ENCODE peak calls at places on chromosome 15, in ten cellular contexts. T is CD8-positive, alpha-beta T cell; K is GM12878; P is PC-3; D is cardiac muscle cell; F is tibial artery; R is heart left ventricle; S is mammary epithelial cell; G is heart right ventricle; J is ovary. X is an unnamed sample. For H3K4me1, the result is how much of the 10 kb centered on the place peaks cover.

GRCh38 chr15:58742424-58743160 is 6.9 kb downstream of the ADAM10 start:
- DNase-seq in S (no peak), J (no peak), R (no peak), G (no peak), K (no peak), D (peak), P (no peak), T (no peak), F (no peak), X (no peak)

GRCh38 chr15:68729789-68730201 is 90.9 kb downstream of the ANP32A start:
- DNase-seq in F (no peak), S (no peak), G (peak), P (no peak), K (no peak), D (no peak), R (peak), J (no peak), T (no peak), X (no peak)

GRCh38 chr15:50135123-50135541 is 16.1 kb upstream of the ATP8B4 start:
- DNase-seq in R (no peak), D (no peak), K (no peak), J (no peak), P (no peak), F (no peak), T (no peak), S (no peak), G (no peak), X (no peak)

GRCh38 chr15:90126022-90126421 is 23.8 kb upstream of the IDH2 start:
- DNase-seq in P (no peak), J (no peak), R (no peak), K (no peak), F (no peak), S (no peak), T (no peak), G (no peak), D (no peak), X (no peak)

GRCh38 chr15:72339777-72340177 is 19.8 kb upstream of the CELF6 start:
- DNase-seq in T (no peak), G (no peak), F (no peak), K (no peak), P (peak), R (no peak), D (no peak), S (peak), J (no peak), X (no peak)

GRCh38 chr15:91520848-91521247 is 332.7 kb upstream of the SLCO3A1 start:
- DNase-seq in J (no peak), D (no peak), K (no peak), S (no peak), F (no peak), P (no peak), G (no peak), T (no peak), R (no peak), X (no peak)

GRCh38 chr15:46213551-46213950 is 578.7 kb downstream of the SQOR start:
- DNase-seq in J (no peak), S (no peak), T (no peak), K (no peak), F (no peak), G (no peak), P (no peak), R (no peak), D (no peak), X (no peak)

GRCh38 chr15:83871808-83872559 is 218.1 kb downstream of the ADAMTSL3 start:
- DNase-seq in D (no peak), S (peak), K (peak), T (no peak), P (peak), R (no peak), F (no peak), G (no peak), J (no peak), X (no peak)

GRCh38 chr15:64092864-64093626 is 593 bp downstream of the CIAO2A start:
- DNase-seq in T (peak), P (peak), D (peak), K (no peak), J (no peak), G (peak), R (peak), F (peak), S (peak), X (no peak)

GRCh38 chr15:77160562-77161481 is 89.9 kb upstream of the TSPAN3 start:
- DNase-seq in D (no peak), R (no peak), P (peak), K (no peak), J (no peak), S (peak), G (no peak), F (no peak), T (no peak), X (no peak)

GRCh38 chr15:35654334-35654733 is 108.4 kb upstream of the DPH6 start:
- DNase-seq in G (no peak), T (no peak), K (no peak), P (no peak), F (no peak), S (no peak), R (no peak), D (no peak), J (no peak), X (no peak)

GRCh38 chr15:80231371-80231770 is 20.6 kb downstream of the CTXND1 start:
- DNase-seq in S (no peak), T (no peak), R (no peak), D (no peak), P (no peak), G (no peak), J (no peak), K (no peak), F (no peak), X (no peak)

GRCh38 chr15:79007066-79007465 is 62.2 kb upstream of the CTSH start:
- DNase-seq in T (no peak), P (peak), R (no peak), F (no peak), G (peak), D (peak), S (no peak), J (no peak), K (peak), X (no peak)

GRCh38 chr15:33908396-33908795 is 59.9 kb upstream of the CHRM5 start:
- DNase-seq in K (no peak), P (no peak), G (no peak), R (no peak), F (no peak), J (no peak), D (no peak), T (no peak), S (peak), X (no peak)

GRCh38 chr15:77282333-77282732 is 137.6 kb downstream of the PEAK1 start:
- DNase-seq in G (peak), S (no peak), T (no peak), D (no peak), F (no peak), R (no peak), K (no peak), P (peak), J (no peak), X (no peak)

GRCh38 chr15:69987492-69988482 is 109.9 kb downstream of the TLE3 start:
- DNase-seq in G (no peak), K (no peak), T (no peak), R (no peak), J (no peak), F (no peak), P (peak), D (no peak), S (no peak), X (peak)

GRCh38 chr15:44738340-44738984 is 2.1 kb downstream of the TRIM69 start:
- DNase-seq in S (peak), F (no peak), T (no peak), G (no peak), R (no peak), D (peak), P (peak), K (no peak), J (no peak), X (no peak)

GRCh38 chr15:87369269-87369668 is 887.3 kb downstream of the NTRK3 start:
- DNase-seq in K (no peak), F (no peak), G (no peak), D (no peak), R (no peak), S (peak), J (no peak), P (peak), T (no peak), X (no peak)

GRCh38 chr15:35871812-35872211 is 325.8 kb upstream of the DPH6 start:
- DNase-seq in P (no peak), G (no peak), J (no peak), S (no peak), D (no peak), R (no peak), K (no peak), F (no peak), T (no peak), X (no peak)

GRCh38 chr15:95175914-95176658 is 944.7 kb downstream of the MCTP2 start:
- DNase-seq in F (no peak), J (no peak), G (no peak), D (no peak), R (no peak), K (no peak), T (no peak), P (no peak), S (peak), X (no peak)

GRCh38 chr15:89928421-89928820 is 15.7 kb upstream of the ARPIN start:
- DNase-seq in D (no peak), F (no peak), T (no peak), J (no peak), G (no peak), P (no peak), S (no peak), R (no peak), K (no peak), X (no peak)

GRCh38 chr15:65286069-65286703 is 497 bp downstream of the PARP16 start:
- DNase-seq in T (no peak), R (no peak), J (no peak), P (peak), G (no peak), K (no peak), S (peak), D (peak), F (peak), X (peak)

GRCh38 chr15:70832176-70832575 is 21.8 kb downstream of the LARP6 start:
- DNase-seq in T (no peak), F (no peak), D (no peak), G (no peak), J (no peak), P (no peak), R (no peak), S (no peak), K (no peak), X (no peak)

GRCh38 chr15:25391971-25392733 is 46.7 kb downstream of the UBE3A start:
- DNase-seq in R (no peak), G (no peak), D (no peak), F (no peak), K (no peak), J (no peak), T (no peak), P (peak), S (peak), X (no peak)

GRCh38 chr15:95302206-95302605 is 1028.3 kb upstream of the NR2F2 start:
- DNase-seq in G (no peak), R (no peak), J (no peak), F (no peak), K (no peak), P (no peak), D (no peak), S (peak), T (no peak), X (no peak)

GRCh38 chr15:41512078-41512394 is 1.6 kb downstream of the LTK start:
- DNase-seq in T (no peak), G (no peak), S (no peak), J (no peak), P (no peak), D (no peak), F (no peak), R (no peak), K (no peak), X (no peak)
- H3K4me3 ChIP-seq in T (peak), G (peak), S (no peak), J (no peak), P (no peak), D (no peak), F (peak), R (peak), K (no peak), X (peak)

DNA sequence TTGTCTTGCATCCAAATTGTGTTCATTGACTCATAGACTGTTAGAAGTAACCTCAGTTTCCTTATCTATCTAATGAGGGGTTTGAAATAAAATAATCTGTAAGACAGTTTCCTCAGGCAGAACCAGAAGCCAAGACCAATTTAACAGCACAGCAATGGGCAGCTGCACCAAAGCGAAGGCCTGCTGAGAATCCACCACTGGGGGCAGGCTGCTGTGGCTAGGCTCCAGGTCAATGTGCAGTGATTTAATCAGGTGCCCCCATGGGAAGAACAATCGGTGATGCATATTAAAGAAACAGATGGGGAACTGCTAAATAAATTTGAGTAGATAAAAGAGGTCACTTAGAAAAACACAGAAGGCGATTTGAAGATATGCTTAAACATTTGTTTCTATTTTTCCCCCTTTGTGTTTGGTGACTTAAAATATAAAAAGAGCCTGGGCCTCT is 28.0 kb upstream of the TMOD3 start:
- DNase-seq in F (no peak), K (no peak), T (no peak), G (peak), D (peak), P (peak), S (no peak), J (no peak), R (peak), X (no peak)
- TF ChIP-seq CTCF in F (peak), K (peak), T (no peak), G (peak), D (peak), P (peak), S (peak), J (no peak), R (peak), X (no peak)

DNA sequence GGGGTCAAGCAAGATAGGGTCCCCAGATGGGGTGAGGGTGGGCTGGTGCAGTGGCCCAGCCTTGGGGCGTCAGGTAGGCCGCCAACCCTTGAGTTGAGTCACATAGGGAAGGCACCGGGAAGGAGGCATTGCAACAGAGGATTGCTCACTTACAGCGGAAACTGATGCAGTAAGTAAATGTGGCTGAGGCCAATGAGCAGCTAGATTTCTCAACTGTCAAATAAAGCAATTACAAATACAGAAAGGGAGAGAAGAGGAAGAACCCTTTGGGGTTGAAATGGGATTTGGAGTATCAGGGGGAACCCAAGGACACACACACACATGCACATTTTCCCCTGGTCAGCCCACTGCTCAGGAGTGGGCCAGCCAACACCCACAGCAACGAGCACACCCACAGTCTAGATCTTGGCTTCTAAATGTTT is 44.0 kb downstream of the CHSY1 start:
- DNase-seq in D (no peak), G (no peak), R (no peak), J (no peak), K (no peak), F (peak), T (no peak), P (peak), S (peak), X (no peak)
- H3K4me1 ChIP-seq in D (half or more), G (half or more), R (under half), J (under half), K (under half), F (half or more), T (under half), P (under half), S (under half), X (half or more)

GRCh38 chr15:39936681-39937080 is 2.8 kb downstream of the EIF2AK4 start:
- DNase-seq in S (no peak), J (no peak), D (no peak), P (peak), R (no peak), T (no peak), G (no peak), K (no peak), F (no peak), X (no peak)
- H3K4me3 ChIP-seq in S (no peak), J (no peak), D (no peak), P (peak), R (no peak), T (no peak), G (no peak), K (no peak), F (no peak), X (no peak)

GRCh38 chr15:42384597-42384996 is 25.3 kb downstream of the CAPN3 start:
- DNase-seq in R (no peak), J (no peak), D (no peak), G (no peak), T (no peak), K (no peak), F (no peak), P (no peak), S (no peak), X (no peak)

GRCh38 chr15:42385980-42386695 is 26.8 kb downstream of the CAPN3 start:
- DNase-seq in K (no peak), P (no peak), D (no peak), R (no peak), J (no peak), F (no peak), T (no peak), G (peak), S (no peak), X (no peak)

GRCh38 chr15:42387603-42388002 is 28.3 kb downstream of the CAPN3 start:
- DNase-seq in K (no peak), P (no peak), T (no peak), G (peak), D (no peak), F (no peak), S (no peak), J (no peak), R (no peak), X (no peak)

GRCh38 chr15:42385206-42385979 is 26.1 kb downstream of the CAPN3 start:
- DNase-seq in R (no peak), P (peak), G (no peak), D (peak), J (no peak), T (no peak), F (no peak), S (peak), K (no peak), X (no peak)
- TF ChIP-seq CTCF in R (peak), P (peak), G (peak), D (peak), J (no peak), T (no peak), F (no peak), S (peak), K (peak), X (peak)

DNA sequence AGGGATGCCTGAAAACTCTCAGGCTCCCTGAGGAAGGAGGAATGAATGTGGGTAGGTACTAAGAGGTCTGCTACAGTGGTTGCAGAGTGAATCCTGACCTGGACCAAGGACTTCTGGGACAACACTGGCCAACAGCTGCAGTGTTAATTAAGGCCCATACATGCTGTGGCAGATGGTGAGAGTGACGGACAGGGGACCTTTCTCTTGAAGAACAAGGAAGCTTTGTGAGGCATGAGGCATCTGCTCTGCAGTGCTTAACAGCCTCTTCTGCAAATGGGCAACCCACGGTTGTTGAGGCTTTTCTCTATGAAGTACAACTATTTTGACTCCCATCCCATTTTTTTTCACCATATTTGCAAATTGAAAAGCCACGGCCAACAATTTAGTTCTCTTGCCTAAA is 26.6 kb upstream of the ACAN start:
- DNase-seq in F (no peak), K (no peak), D (no peak), R (no peak), T (no peak), S (no peak), G (no peak), J (no peak), P (no peak), X (no peak)
- H3K4me1 ChIP-seq in F (under half), K (under half), D (under half), R (under half), T (under half), S (under half), G (under half), J (under half), P (under half), X (under half)

GRCh38 chr15:62647195-62647865 is 395.2 kb upstream of the TPM1 start:
- DNase-seq in S (peak), K (no peak), D (no peak), T (no peak), P (peak), J (no peak), F (no peak), G (peak), R (no peak), X (no peak)
- H3K4me3 ChIP-seq in S (no peak), K (no peak), D (no peak), T (no peak), P (no peak), J (no peak), F (no peak), G (no peak), R (no peak), X (no peak)

GRCh38 chr15:62208367-62208766 is 43.3 kb upstream of the C2CD4B start:
- DNase-seq in R (no peak), T (no peak), S (no peak), D (no peak), F (no peak), P (no peak), J (no peak), G (no peak), K (no peak), X (no peak)
- TF ChIP-seq CTCF in R (no peak), T (no peak), S (no peak), D (no peak), F (no peak), P (no peak), J (no peak), G (no peak), K (no peak), X (no peak)

DNA sequence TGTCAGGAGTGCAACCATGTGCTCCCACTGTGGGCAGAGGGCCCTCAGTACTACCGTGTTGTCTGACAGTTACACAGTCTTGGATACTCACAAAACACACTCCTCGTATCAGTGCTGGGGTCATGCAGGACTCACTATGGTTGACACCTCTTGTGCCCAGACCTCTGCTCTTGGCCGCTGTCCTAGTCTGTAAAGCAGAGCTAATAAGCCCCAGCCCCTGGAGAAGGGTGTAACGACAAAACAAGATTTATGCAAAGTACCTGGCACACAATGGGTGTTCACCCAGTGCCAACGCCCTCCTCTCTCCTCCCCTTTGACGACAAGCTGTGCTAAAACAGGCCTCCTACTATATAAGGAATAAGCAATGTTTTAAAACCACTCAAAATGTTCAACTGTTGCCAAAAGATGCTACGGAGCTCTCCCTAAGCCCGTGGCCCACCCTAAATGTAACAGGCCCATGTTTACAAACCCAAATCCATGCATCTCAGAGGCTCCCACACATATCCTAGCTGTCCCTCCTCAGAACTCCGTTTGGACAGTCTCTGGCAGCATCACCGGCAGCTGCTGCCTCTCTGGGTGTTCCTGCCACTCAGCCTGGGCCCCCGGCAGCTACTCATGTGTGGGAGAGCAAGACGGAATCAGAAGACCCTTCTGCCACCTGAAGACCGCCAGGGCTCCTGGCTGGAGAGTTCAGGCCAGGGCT is 65.8 kb downstream of the MRPL46 start:
- DNase-seq in G (no peak), D (no peak), S (no peak), F (no peak), J (peak), K (no peak), T (no peak), P (no peak), R (peak), X (no peak)
- H3K4me1 ChIP-seq in G (under half), D (under half), S (under half), F (under half), J (under half), K (under half), T (under half), P (under half), R (under half), X (under half)